ENCODE peak calls at places on chromosome 11, in four cellular contexts. O, F, A and Z are unnamed samples. For H3K4me1, the result is how much of the 10 kb centered on the place peaks cover.

GRCh38 chr11:118910309-118911112 is 15.2 kb downstream of the BCL9L start:
- DNase-seq in O (no peak), F (peak), A (no peak), Z (peak)

GRCh38 chr11:131077340-131077739 is 161.1 kb upstream of the SNX19 start:
- DNase-seq in O (no peak), F (no peak), A (no peak), Z (peak)

GRCh38 chr11:74345420-74345819 is 34.0 kb upstream of the P4HA3 start:
- DNase-seq in O (no peak), F (no peak), A (no peak), Z (peak)

GRCh38 chr11:65672180-65672860 is 9.6 kb upstream of the RELA start:
- DNase-seq in O (no peak), F (no peak), A (no peak), Z (no peak)

GRCh38 chr11:25771605-25772004 is 560.3 kb upstream of the ANO3 start:
- DNase-seq in O (no peak), F (no peak), A (no peak), Z (no peak)

GRCh38 chr11:38460901-38461300 is 1862.9 kb upstream of the RAG2 start:
- DNase-seq in O (no peak), F (peak), A (no peak), Z (peak)

GRCh38 chr11:72379384-72380131 is 54.8 kb downstream of the CLPB start:
- DNase-seq in O (no peak), F (no peak), A (no peak), Z (no peak)

GRCh38 chr11:7186190-7186589 is 65.5 kb upstream of the SYT9 start:
- DNase-seq in O (no peak), F (no peak), A (no peak), Z (peak)

GRCh38 chr11:6298605-6299004 is 21.7 kb downstream of the CAVIN3 start:
- DNase-seq in O (peak), F (peak), A (no peak), Z (peak)

GRCh38 chr11:124799384-124800225 is 601 bp downstream of the MSANTD2 start:
- DNase-seq in O (peak), F (peak), A (peak), Z (peak)

GRCh38 chr11:36240746-36241295 is 48.4 kb downstream of the COMMD9 start:
- DNase-seq in O (no peak), F (no peak), A (no peak), Z (no peak)

GRCh38 chr11:100922116-100922515 is 207.5 kb downstream of the PGR start:
- DNase-seq in O (no peak), F (no peak), A (no peak), Z (no peak)

GRCh38 chr11:28250192-28250591 is 142.0 kb downstream of the METTL15 start:
- DNase-seq in O (no peak), F (no peak), A (no peak), Z (no peak)

GRCh38 chr11:33942954-33943353 is 51.1 kb upstream of the LMO2 start:
- DNase-seq in O (peak), F (no peak), A (no peak), Z (peak)

GRCh38 chr11:28227460-28227859 is 119.3 kb downstream of the METTL15 start:
- DNase-seq in O (no peak), F (no peak), A (no peak), Z (no peak)

GRCh38 chr11:121467965-121468364 is 15.2 kb upstream of the SORL1-AS1 start:
- DNase-seq in O (no peak), F (no peak), A (no peak), Z (peak)

GRCh38 chr11:76077575-76078150 is 128.6 kb downstream of the WNT11 start:
- DNase-seq in O (peak), F (no peak), A (no peak), Z (no peak)

GRCh38 chr11:128937480-128937879 is 5.2 kb downstream of the TP53AIP1 start:
- DNase-seq in O (no peak), F (no peak), A (no peak), Z (no peak)

GRCh38 chr11:72012897-72013721 is 14.4 kb downstream of the IL18BP start:
- DNase-seq in O (no peak), F (no peak), A (no peak), Z (peak)

GRCh38 chr11:78833237-78833636 is 258.6 kb upstream of the NARS2 start:
- DNase-seq in O (no peak), F (no peak), A (no peak), Z (no peak)

GRCh38 chr11:61586792-61587430 is 6.0 kb upstream of the SYT7 start:
- DNase-seq in O (no peak), F (no peak), A (no peak), Z (no peak)

GRCh38 chr11:128940603-128941002 is 2.1 kb downstream of the TP53AIP1 start:
- DNase-seq in O (no peak), F (no peak), A (no peak), Z (no peak)

GRCh38 chr11:76209671-76209955 is 3.3 kb upstream of the WNT11 start:
- DNase-seq in O (no peak), F (no peak), A (no peak), Z (no peak)

GRCh38 chr11:28777126-28777525 is 668.9 kb downstream of the METTL15 start:
- DNase-seq in O (no peak), F (no peak), A (no peak), Z (no peak)

GRCh38 chr11:75240381-75241035 is at the start of gene TPBGL:
- DNase-seq in O (no peak), F (no peak), A (peak), Z (no peak)

GRCh38 chr11:28169816-28170215 is 61.6 kb downstream of the METTL15 start:
- DNase-seq in O (no peak), F (no peak), A (no peak), Z (no peak)

GRCh38 chr11:34890089-34890488 is 26.1 kb downstream of the APIP start:
- DNase-seq in O (no peak), F (no peak), A (no peak), Z (peak)

GRCh38 chr11:118081241-118081958 is 4.5 kb downstream of the TMPRSS4 start:
- DNase-seq in O (no peak), F (no peak), A (no peak), Z (peak)

GRCh38 chr11:80899381-80899780 is 1458.6 kb upstream of the TENM4 start:
- DNase-seq in O (no peak), F (no peak), A (no peak), Z (peak)

GRCh38 chr11:14203392-14203791 is 155.6 kb downstream of the RRAS2 start:
- DNase-seq in O (no peak), F (no peak), A (no peak), Z (no peak)

GRCh38 chr11:3216027-3216525 is 2.5 kb downstream of the MRGPRG start:
- DNase-seq in O (no peak), F (no peak), A (no peak), Z (no peak)

GRCh38 chr11:112613051-112613972 is 347.9 kb upstream of the NCAM1 start:
- DNase-seq in O (no peak), F (peak), A (no peak), Z (no peak)

GRCh38 chr11:27234043-27234668 is 128.9 kb downstream of the CCDC34 start:
- DNase-seq in O (peak), F (peak), A (no peak), Z (peak)

DNA sequence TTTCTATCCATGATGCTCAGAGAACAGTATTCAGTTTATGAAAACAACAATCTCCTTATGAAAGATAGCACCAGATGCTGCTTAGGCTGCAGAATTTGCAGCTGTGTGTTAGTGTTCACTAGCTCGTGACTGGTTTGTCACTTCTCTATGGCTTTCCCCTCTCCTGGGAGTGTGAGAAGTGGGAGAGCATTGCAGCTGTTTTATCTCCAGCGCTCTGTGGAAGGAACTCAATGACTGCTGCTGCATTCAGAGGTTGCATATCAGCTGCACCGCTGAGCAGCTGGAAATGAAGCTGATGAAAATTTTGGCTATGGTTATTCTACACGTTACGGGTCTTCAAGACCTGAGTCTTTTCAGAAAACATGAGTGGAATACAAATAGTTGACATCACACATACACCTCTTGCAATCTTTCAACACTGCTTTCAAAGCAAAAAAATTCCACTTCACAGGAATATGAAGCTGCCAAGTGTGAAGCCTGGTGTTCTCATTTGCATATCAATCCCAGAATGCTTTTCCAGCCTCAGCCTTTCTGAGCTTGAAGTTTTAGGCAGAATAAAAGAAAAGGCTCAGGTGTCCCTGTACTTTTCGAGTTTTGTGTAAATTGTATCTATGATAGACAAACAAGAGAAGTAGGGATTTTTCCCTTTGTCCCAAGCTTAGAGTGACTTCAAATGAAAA is 149.3 kb upstream of the DDI1 start:
- DNase-seq in O (peak), F (no peak), A (no peak), Z (no peak)
- H3K4me3 ChIP-seq in O (peak), F (no peak), A (no peak), Z (no peak)

GRCh38 chr11:114256898-114257286 is 39.3 kb upstream of the NNMT start:
- DNase-seq in O (no peak), F (no peak), A (no peak), Z (no peak)

GRCh38 chr11:114254571-114255146 is 41.5 kb upstream of the NNMT start:
- DNase-seq in O (no peak), F (no peak), A (no peak), Z (no peak)

GRCh38 chr11:114253771-114254170 is 42.4 kb upstream of the NNMT start:
- DNase-seq in O (no peak), F (no peak), A (no peak), Z (no peak)

GRCh38 chr11:114256176-114256897 is 39.9 kb upstream of the NNMT start:
- DNase-seq in O (no peak), F (no peak), A (peak), Z (no peak)

GRCh38 chr11:114255289-114255688 is 40.9 kb upstream of the NNMT start:
- DNase-seq in O (no peak), F (no peak), A (no peak), Z (no peak)
- H3K4me1 ChIP-seq in O (under half), F (under half), A (half or more), Z (under half)

GRCh38 chr11:10751581-10751940 is 515 bp downstream of the CTR9 start:
- DNase-seq in O (no peak), F (no peak), A (no peak), Z (no peak)
- H3K4me2 ChIP-seq in O (peak), F (peak), A (peak), Z (peak)

DNA sequence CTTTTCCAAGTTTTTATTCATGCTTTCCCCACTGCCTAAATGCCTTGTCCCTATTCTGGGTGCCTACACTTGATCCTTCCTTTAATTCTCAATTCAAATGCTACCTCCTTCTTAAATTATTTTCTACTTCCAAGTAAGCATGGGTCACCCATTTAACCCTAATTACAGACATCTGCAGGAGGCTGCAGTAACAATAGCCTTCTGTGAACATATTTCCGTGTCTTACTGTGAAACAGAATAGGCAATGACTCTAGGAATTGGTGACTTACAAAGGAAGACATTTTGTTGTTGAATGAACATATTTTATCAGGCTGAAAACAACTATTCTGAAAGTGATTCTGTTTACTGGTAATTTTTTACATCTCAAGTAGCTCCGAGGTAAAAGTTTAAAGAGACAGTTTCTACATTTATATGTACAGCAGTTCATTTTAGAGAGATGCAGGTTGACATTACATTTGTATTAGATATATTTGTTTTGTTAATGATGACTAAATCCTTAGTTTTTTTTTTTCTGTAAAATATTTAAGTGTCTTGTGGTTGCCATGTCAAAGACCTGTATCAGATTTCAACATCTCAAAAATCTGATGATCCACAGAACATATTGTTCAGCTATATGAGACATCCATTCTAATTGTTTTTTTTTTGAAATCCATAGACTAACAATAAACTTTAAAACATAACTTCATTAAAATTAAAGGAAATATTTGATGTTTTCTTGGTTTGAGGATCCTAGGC is 316.8 kb downstream of the CASP12 start:
- DNase-seq in O (no peak), F (no peak), A (peak), Z (peak)
- H3K4me3 ChIP-seq in O (no peak), F (no peak), A (no peak), Z (no peak)

GRCh38 chr11:47507868-47508594 is 44.9 kb downstream of the CELF1 start:
- DNase-seq in O (no peak), F (no peak), A (no peak), Z (no peak)

GRCh38 chr11:47508595-47509555 is 44.1 kb downstream of the CELF1 start:
- DNase-seq in O (no peak), F (peak), A (no peak), Z (no peak)

GRCh38 chr11:47507016-47507631 is 45.8 kb downstream of the CELF1 start:
- DNase-seq in O (no peak), F (no peak), A (no peak), Z (no peak)

GRCh38 chr11:47504910-47505309 is 48.0 kb downstream of the CELF1 start:
- DNase-seq in O (no peak), F (no peak), A (no peak), Z (no peak)

DNA sequence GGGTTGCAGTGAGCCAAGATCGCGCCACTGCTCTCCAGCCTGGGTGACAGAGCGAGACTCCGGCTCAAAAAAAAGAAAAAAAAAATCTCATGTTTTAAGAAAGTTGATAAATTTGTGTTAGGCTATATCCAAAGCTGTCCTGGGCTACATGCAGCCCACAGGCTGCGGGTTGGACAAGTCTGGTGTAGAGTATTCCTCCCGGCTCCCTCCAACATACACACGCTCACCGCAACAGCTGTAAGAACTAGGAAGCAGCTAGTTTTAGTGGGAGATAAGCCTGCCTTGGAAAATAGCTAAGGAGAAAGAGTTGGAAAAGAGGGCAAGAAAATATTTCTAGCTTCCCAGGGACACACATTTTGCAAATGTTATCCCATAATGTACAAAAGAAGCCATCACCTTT is 46.6 kb downstream of the CELF1 start:
- DNase-seq in O (no peak), F (no peak), A (no peak), Z (no peak)
- H3K4me1 ChIP-seq in O (under half), F (under half), A (under half), Z (under half)

GRCh38 chr11:105609832-105610781 is at the start of gene GRIA4:
- DNase-seq in O (no peak), F (no peak), A (peak), Z (peak)
- H3K4me2 ChIP-seq in O (no peak), F (peak), A (peak), Z (peak)

GRCh38 chr11:85718991-85719807 is 33.2 kb upstream of the CCDC89 start:
- DNase-seq in O (no peak), F (peak), A (peak), Z (peak)
- H3K4me3 ChIP-seq in O (no peak), F (no peak), A (peak), Z (peak)